ENCODE peak calls at places on chromosomes 3 and 15, in six cellular contexts. S, L, W, H, F and T are unnamed samples.

GRCh38 chr3:69710153-69710977 is 28.9 kb upstream of the MITF start:
- DNase-seq in S (no peak), L (peak; percentile 12), W (no peak), H (no peak), F (no peak), T (no peak)

GRCh38 chr3:186998937-186999368 is 68.6 kb downstream of the ST6GAL1 start:
- DNase-seq in S (no peak), L (no peak), W (no peak), H (no peak), F (no peak), T (no peak)

GRCh38 chr3:95705786-95706418 is 1108.5 kb upstream of the EPHA6 start:
- DNase-seq in S (no peak), L (no peak), W (peak; percentile 34), H (peak; percentile 6), F (no peak), T (no peak)

GRCh38 chr15:67146214-67146613 is 80.8 kb downstream of the SMAD3 start:
- DNase-seq in S (no peak), L (peak; percentile 27), W (no peak), H (no peak), F (no peak), T (no peak)

GRCh38 chr15:78075490-78076230 is 1.9 kb downstream of the TBC1D2B start:
- DNase-seq in S (peak; percentile 72), L (peak; percentile 89), W (no peak), H (no peak), F (no peak), T (no peak)

GRCh38 chr3:38227989-38228388 is 37.6 kb upstream of the SLC22A13 start:
- DNase-seq in S (peak; percentile 47), L (peak; percentile 57), W (no peak), H (no peak), F (no peak), T (no peak)

GRCh38 chr3:52286777-52287110 is 884 bp upstream of the GLYCTK start:
- DNase-seq in S (peak; percentile 29), L (peak; percentile 41), W (no peak), H (no peak), F (no peak), T (no peak)

GRCh38 chr3:98521897-98522537 is 685 bp downstream of the CLDND1 start:
- DNase-seq in S (peak; percentile 84), L (peak; percentile 41), W (peak; percentile 72), H (peak; percentile 47), F (peak; percentile 61), T (peak; percentile 69)

GRCh38 chr3:148074916-148075315 is 622.8 kb upstream of the AGTR1 start:
- DNase-seq in S (no peak), L (no peak), W (no peak), H (no peak), F (no peak), T (no peak)

GRCh38 chr3:183210341-183210740 is 42.7 kb upstream of the B3GNT5 start:
- DNase-seq in S (no peak), L (no peak), W (no peak), H (no peak), F (no peak), T (no peak)

GRCh38 chr3:65473746-65474145 is 565.0 kb downstream of the MAGI1 start:
- DNase-seq in S (peak; percentile 59), L (peak; percentile 44), W (no peak), H (no peak), F (no peak), T (no peak)

GRCh38 chr3:141994856-141995255 is 118.4 kb downstream of the ATP1B3 start:
- DNase-seq in S (no peak), L (no peak), W (no peak), H (no peak), F (no peak), T (no peak)

GRCh38 chr3:159239054-159239453 is 437.2 kb downstream of the MFSD1 start:
- DNase-seq in S (no peak), L (peak; percentile 44), W (no peak), H (no peak), F (no peak), T (no peak)

GRCh38 chr3:148551767-148552260 is 145.9 kb upstream of the AGTR1 start:
- DNase-seq in S (no peak), L (peak; percentile 36), W (no peak), H (no peak), F (no peak), T (no peak)

GRCh38 chr15:59437777-59438574 is at the start of gene FAM81A:
- DNase-seq in S (peak; percentile 69), L (peak; percentile 43), W (peak; percentile 62), H (peak; percentile 23), F (peak; percentile 62), T (peak; percentile 56)

GRCh38 chr3:98574157-98574556 is 19.3 kb downstream of the CPOX start:
- DNase-seq in S (no peak), L (no peak), W (no peak), H (no peak), F (no peak), T (no peak)

GRCh38 chr3:5194801-5195509 is 7.4 kb downstream of the EDEM1 start:
- DNase-seq in S (peak; percentile 90), L (peak; percentile 59), W (peak; percentile 64), H (no peak), F (no peak), T (peak; percentile 60)

GRCh38 chr3:43413676-43414368 is 127.5 kb downstream of the SNRK start:
- DNase-seq in S (no peak), L (no peak), W (no peak), H (no peak), F (no peak), T (no peak)

GRCh38 chr15:40234783-40235182 is 4.1 kb upstream of the PAK6 start:
- DNase-seq in S (peak; percentile 74), L (no peak), W (peak; percentile 58), H (no peak), F (no peak), T (no peak)

GRCh38 chr3:9339750-9340449 is 23.0 kb upstream of the THUMPD3 start:
- DNase-seq in S (no peak), L (peak; percentile 14), W (no peak), H (no peak), F (no peak), T (no peak)

GRCh38 chr3:15331606-15332404 is 581 bp downstream of the SH3BP5 start:
- DNase-seq in S (peak; percentile 27), L (no peak), W (peak; percentile 59), H (peak; percentile 29), F (peak; percentile 59), T (peak; percentile 24)

GRCh38 chr3:71583569-71584215 is at the start of gene FOXP1:
- DNase-seq in S (peak; percentile 67), L (peak; percentile 66), W (peak; percentile 28), H (peak; percentile 57), F (peak; percentile 69), T (peak; percentile 68)

GRCh38 chr3:79380581-79380980 is 387.2 kb downstream of the ROBO1 start:
- DNase-seq in S (no peak), L (no peak), W (no peak), H (no peak), F (no peak), T (no peak)